ENCODE peak calls at places on chromosomes 3 and 15, in ten cellular contexts. G is endodermal cell, P is M059J, F is activated B cell treated with CpG ODN at 0.5 μM for 24 hours, D is left colon, R is A549, B is ELR, C is GM12891, U is GM18507, Z is NCI-H226. K is an unnamed sample.

GRCh38 chr15:72902245-72902928 is 118.8 kb upstream of the ADPGK start:
- DNase-seq in C (no peak), B (peak), F (no peak), G (no peak), R (no peak), D (peak), U (no peak), P (peak), Z (no peak), K (peak)

GRCh38 chr3:8992854-8993253 is 29.6 kb upstream of the RAD18 start:
- DNase-seq in Z (no peak), U (no peak), B (no peak), F (no peak), D (no peak), R (no peak), C (no peak), P (no peak), G (no peak), K (no peak)

GRCh38 chr15:66570842-66571241 is 5.0 kb upstream of the LCTL start:
- DNase-seq in U (no peak), Z (no peak), R (no peak), F (no peak), P (no peak), C (no peak), G (no peak), B (no peak), D (no peak), K (no peak)

GRCh38 chr3:131158434-131158833 is 131.8 kb downstream of the NEK11 start:
- DNase-seq in R (no peak), F (no peak), G (no peak), B (no peak), U (no peak), Z (no peak), D (no peak), P (no peak), C (no peak), K (no peak)

GRCh38 chr3:99929409-99930139 is 111.9 kb downstream of the CMSS1 start:
- DNase-seq in U (no peak), G (peak), R (no peak), F (no peak), D (peak), B (peak), P (peak), Z (peak), C (no peak), K (peak)

GRCh38 chr3:42067324-42067723 is 23.8 kb upstream of the TRAK1 start:
- DNase-seq in F (no peak), G (no peak), R (no peak), U (peak), C (peak), D (no peak), P (peak), Z (no peak), B (peak), K (peak)

GRCh38 chr15:45242289-45242688 is 9.7 kb upstream of the SLC28A2 start:
- DNase-seq in C (no peak), B (no peak), D (peak), Z (no peak), G (no peak), F (no peak), U (no peak), R (no peak), P (peak), K (no peak)

GRCh38 chr3:46666471-46666845 is 27.0 kb downstream of the ALS2CL start:
- DNase-seq in U (no peak), C (no peak), B (no peak), R (no peak), P (no peak), G (peak), F (no peak), Z (no peak), D (no peak), K (no peak)

GRCh38 chr3:100260081-100260684 is 609 bp upstream of the TBC1D23 start:
- DNase-seq in C (no peak), R (no peak), P (peak), Z (peak), B (peak), F (no peak), U (no peak), D (peak), G (peak), K (peak)

GRCh38 chr3:148400754-148401153 is 296.9 kb upstream of the AGTR1 start:
- DNase-seq in G (no peak), U (no peak), B (no peak), C (no peak), R (no peak), Z (no peak), D (no peak), P (no peak), F (no peak), K (no peak)

GRCh38 chr3:105042586-105042985 is 324.1 kb upstream of the ALCAM start:
- DNase-seq in F (no peak), P (no peak), G (no peak), R (no peak), U (no peak), D (no peak), B (no peak), C (no peak), Z (no peak), K (no peak)

GRCh38 chr3:57696861-57697321 is 4.0 kb upstream of the DENND6A start:
- DNase-seq in P (no peak), C (no peak), Z (peak), D (no peak), F (no peak), U (no peak), G (no peak), B (no peak), R (no peak), K (peak)

GRCh38 chr3:8198605-8199004 is 303.0 kb upstream of the LMCD1 start:
- DNase-seq in B (no peak), U (no peak), R (no peak), D (no peak), C (no peak), Z (no peak), P (no peak), G (no peak), F (no peak), K (no peak)